ENCODE peak calls at places on chromosomes 4 and X, in six cellular contexts. W is activated CD4-positive, alpha-beta T cell treated with anti-CD3 and anti-CD28 coated beads for 1 hour; E is AG10803; A is GM12878; I is neural crest cell; B is stimulated activated CD4-positive, alpha-beta T cell treated with anti-CD3 and anti-CD28 coated beads, TNF-alpha, amount 100 ng/mL, for 24 hours. N is an unnamed sample.
A peak's percentile ranks its signal among the peaks of the same experiment; 100 is the strongest.

GRCh38 chr4:175946472-175947116 is 119.0 kb upstream of the WDR17 start:
- DNase-seq in W (no peak), E (peak; percentile 1), A (no peak), I (no peak), B (no peak), N (no peak)

GRCh38 chr4:20778896-20779295 is 78.6 kb downstream of the PACRGL start:
- DNase-seq in W (no peak), E (no peak), A (no peak), I (no peak), B (no peak), N (no peak)

GRCh38 chr4:726235-726787 is 20.7 kb downstream of the PCGF3 start:
- DNase-seq in W (no peak), E (peak; percentile 85), A (no peak), I (no peak), B (no peak), N (no peak)

GRCh38 chr4:70927502-70928139 is 25.5 kb downstream of the MOB1B start:
- DNase-seq in W (no peak), E (no peak), A (no peak), I (no peak), B (no peak), N (no peak)

GRCh38 chrX:121336831-121337421 is 289.5 kb downstream of the GLUD2 start:
- DNase-seq in W (no peak), E (no peak), A (no peak), I (no peak), B (no peak), N (no peak)

GRCh38 chrX:69626129-69626528 is 10.2 kb downstream of the EDA start:
- DNase-seq in W (no peak), E (no peak), A (no peak), I (no peak), B (no peak), N (no peak)

GRCh38 chr4:152588869-152589268 is 53.0 kb upstream of the FBXW7 start:
- DNase-seq in W (no peak), E (no peak), A (no peak), I (no peak), B (no peak), N (no peak)

GRCh38 chr4:161696957-161697356 is 466.8 kb downstream of the FSTL5 start:
- DNase-seq in W (no peak), E (no peak), A (no peak), I (no peak), B (no peak), N (no peak)

GRCh38 chr4:74625981-74626380 is 168.3 kb downstream of the BTC start:
- DNase-seq in W (no peak), E (no peak), A (no peak), I (no peak), B (no peak), N (no peak)

GRCh38 chr4:116515959-116516358 is 569.4 kb downstream of the TRAM1L1 start:
- DNase-seq in W (no peak), E (no peak), A (no peak), I (no peak), B (no peak), N (no peak)

GRCh38 chr4:24991015-24991414 is 39.7 kb downstream of the LGI2 start:
- DNase-seq in W (no peak), E (peak; percentile 66), A (no peak), I (no peak), B (no peak), N (no peak)

GRCh38 chr4:119666653-119667091 is 38.1 kb upstream of the PDE5A start:
- DNase-seq in W (no peak), E (no peak), A (no peak), I (peak; percentile 4), B (no peak), N (no peak)

GRCh38 chrX:16695079-16695676 is 17.3 kb downstream of the CTPS2 start:
- DNase-seq in W (peak; percentile 30), E (peak; percentile 36), A (no peak), I (peak; percentile 80), B (peak; percentile 36), N (peak; percentile 44)

N was measured in natural killer cell.